ENCODE peak calls at places on chromosomes 4 and X, in ten cellular contexts. R, Q, T, X, Y, D, L, H, A and N are unnamed samples.

GRCh38 chr4:150814873-150815272 is 200.2 kb downstream of the LRBA start:
- DNase-seq in R (no peak), Q (no peak), T (no peak), X (no peak), Y (no peak), D (no peak), L (no peak), H (no peak), A (no peak), N (no peak)

GRCh38 chr4:184988611-184989010 is 29.7 kb upstream of the HELT start:
- DNase-seq in R (no peak), Q (peak; percentile 29), T (no peak), X (no peak), Y (no peak), D (no peak), L (no peak), H (no peak), A (peak; percentile 59), N (no peak)

GRCh38 chr4:151034829-151035228 is 19.7 kb upstream of the LRBA start:
- DNase-seq in R (no peak), Q (no peak), T (no peak), X (no peak), Y (no peak), D (no peak), L (no peak), H (no peak), A (no peak), N (no peak)

GRCh38 chrX:115393271-115393670 is 103.8 kb downstream of the LUZP4 start:
- DNase-seq in R (no peak), Q (no peak), T (no peak), X (no peak), Y (peak; percentile 60), D (no peak), L (peak; percentile 67), H (no peak), A (no peak), N (no peak)

GRCh38 chrX:6021316-6022091 is 207.2 kb downstream of the NLGN4X start:
- DNase-seq in R (no peak), Q (peak; percentile 49), T (no peak), X (no peak), Y (peak; percentile 25), D (peak; percentile 57), L (peak; percentile 0), H (peak; percentile 13), A (no peak), N (no peak)

GRCh38 chrX:53456254-53456653 is 22.1 kb upstream of the HSD17B10 start:
- DNase-seq in R (no peak), Q (no peak), T (no peak), X (no peak), Y (no peak), D (no peak), L (peak; percentile 76), H (no peak), A (no peak), N (no peak)

GRCh38 chrX:143634701-143635442 is 1.0 kb downstream of the SLITRK4 start:
- DNase-seq in R (no peak), Q (no peak), T (no peak), X (no peak), Y (no peak), D (peak; percentile 58), L (no peak), H (no peak), A (no peak), N (peak; percentile 11)

GRCh38 chr4:127370495-127371069 is 262.2 kb upstream of the INTU start:
- DNase-seq in R (peak; percentile 14), Q (peak; percentile 75), T (peak; percentile 14), X (no peak), Y (no peak), D (no peak), L (peak; percentile 1), H (no peak), A (peak; percentile 18), N (no peak)

GRCh38 chrX:50036481-50036880 is 114.1 kb downstream of the CLCN5 start:
- DNase-seq in R (no peak), Q (no peak), T (no peak), X (no peak), Y (no peak), D (no peak), L (no peak), H (no peak), A (no peak), N (no peak)

GRCh38 chrX:45322382-45322781 is 121.7 kb upstream of the DIPK2B start:
- DNase-seq in R (peak; percentile 23), Q (peak; percentile 44), T (no peak), X (no peak), Y (peak; percentile 61), D (peak; percentile 34), L (peak; percentile 83), H (peak; percentile 12), A (peak; percentile 27), N (no peak)

GRCh38 chr4:80335554-80336358 is at the start of gene CFAP299:
- DNase-seq in R (peak; percentile 70), Q (peak; percentile 71), T (peak; percentile 81), X (peak; percentile 35), Y (peak; percentile 93), D (peak; percentile 94), L (peak; percentile 90), H (peak; percentile 49), A (peak; percentile 55), N (peak; percentile 87)

GRCh38 chr4:11072999-11073398 is 355.7 kb downstream of the HS3ST1 start:
- DNase-seq in R (no peak), Q (no peak), T (no peak), X (no peak), Y (no peak), D (no peak), L (no peak), H (no peak), A (no peak), N (no peak)

GRCh38 chr4:133157460-133158160 is 8.5 kb downstream of the PCDH10 start:
- DNase-seq in R (no peak), Q (no peak), T (no peak), X (no peak), Y (no peak), D (no peak), L (no peak), H (no peak), A (no peak), N (no peak)

GRCh38 chr4:185469539-185470154 is 1.9 kb downstream of the CCDC110 start:
- DNase-seq in R (no peak), Q (no peak), T (no peak), X (no peak), Y (no peak), D (no peak), L (no peak), H (no peak), A (no peak), N (peak; percentile 19)

GRCh38 chrX:34877451-34877850 is 65.1 kb upstream of the FAM47B start:
- DNase-seq in R (no peak), Q (no peak), T (no peak), X (no peak), Y (peak; percentile 48), D (no peak), L (peak; percentile 59), H (no peak), A (no peak), N (no peak)

GRCh38 chr4:57068237-57068981 is 41.8 kb downstream of the IGFBP7 start:
- DNase-seq in R (no peak), Q (no peak), T (no peak), X (no peak), Y (no peak), D (no peak), L (no peak), H (no peak), A (no peak), N (no peak)
- H3K27ac ChIP-seq in R (peak overlapping the region; percentile 69), Q (peak overlapping the region; percentile 6), T (peak overlapping the region; percentile 42), X (peak overlapping the region; percentile 97), Y (peak overlapping the region; percentile 53), D (no peak overlapping the region), L (peak overlapping the region; percentile 9), H (peak overlapping the region; percentile 47), A (peak overlapping the region; percentile 48), N (no peak overlapping the region)

DNA sequence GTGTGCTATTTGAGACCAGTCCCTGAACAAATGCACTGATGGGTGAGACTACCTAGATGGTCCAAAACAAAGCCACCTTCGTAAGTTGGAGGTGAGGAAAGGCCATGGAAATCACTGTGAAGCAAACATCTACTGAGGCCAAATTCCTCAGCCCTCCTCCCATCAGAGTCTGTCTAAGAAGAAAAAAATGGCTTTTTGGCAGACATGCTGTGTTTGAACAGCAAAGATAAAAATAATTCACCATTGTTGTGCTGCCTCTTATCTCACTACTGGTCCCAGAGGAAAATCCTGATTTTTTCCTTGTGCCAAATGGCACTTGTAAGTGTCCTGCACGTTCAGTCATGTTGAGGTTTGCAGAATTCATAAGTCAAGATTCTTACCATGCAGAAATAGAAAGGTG is 7.9 kb downstream of the MAGEB18 start:
- DNase-seq in R (peak; percentile 3), Q (no peak), T (no peak), X (no peak), Y (no peak), D (no peak), L (no peak), H (no peak), A (no peak), N (no peak)
- H3K4me3 ChIP-seq in R (no peak overlapping the region), Q (no peak overlapping the region), T (no peak overlapping the region), X (no peak overlapping the region), Y (no peak overlapping the region), D (no peak overlapping the region), L (no peak overlapping the region), H (no peak overlapping the region), A (no peak overlapping the region), N (no peak overlapping the region)

GRCh38 chrX:68828740-68829593 is at the start of gene EFNB1:
- DNase-seq in R (peak; percentile 92), Q (peak; percentile 92), T (peak; percentile 91), X (peak; percentile 72), Y (peak; percentile 89), D (peak; percentile 96), L (peak; percentile 96), H (peak; percentile 86), A (peak; percentile 93), N (peak; percentile 90)
- H3K27me3 ChIP-seq in R (no peaks in the 10 kb centered on the region), Q (no peaks in the 10 kb centered on the region), T (no peaks in the 10 kb centered on the region), X (no peaks in the 10 kb centered on the region), Y (no peaks in the 10 kb centered on the region), D (peaks cover 38% of the 10 kb centered on the region), L (peaks cover 13% of the 10 kb centered on the region), H (peaks cover 11% of the 10 kb centered on the region), A (peaks cover 73% of the 10 kb centered on the region), N (no peaks in the 10 kb centered on the region)

GRCh38 chr4:167168611-167169010 is 65.7 kb downstream of the SPOCK3 start:
- DNase-seq in R (no peak), Q (no peak), T (no peak), X (no peak), Y (no peak), D (no peak), L (no peak), H (no peak), A (no peak), N (no peak)

GRCh38 chr4:167176723-167177367 is 57.4 kb downstream of the SPOCK3 start:
- DNase-seq in R (no peak), Q (no peak), T (no peak), X (no peak), Y (no peak), D (no peak), L (no peak), H (no peak), A (no peak), N (no peak)

GRCh38 chr4:167177925-167178324 is 56.4 kb downstream of the SPOCK3 start:
- DNase-seq in R (no peak), Q (no peak), T (no peak), X (no peak), Y (no peak), D (peak; percentile 3), L (no peak), H (no peak), A (no peak), N (no peak)

DNA sequence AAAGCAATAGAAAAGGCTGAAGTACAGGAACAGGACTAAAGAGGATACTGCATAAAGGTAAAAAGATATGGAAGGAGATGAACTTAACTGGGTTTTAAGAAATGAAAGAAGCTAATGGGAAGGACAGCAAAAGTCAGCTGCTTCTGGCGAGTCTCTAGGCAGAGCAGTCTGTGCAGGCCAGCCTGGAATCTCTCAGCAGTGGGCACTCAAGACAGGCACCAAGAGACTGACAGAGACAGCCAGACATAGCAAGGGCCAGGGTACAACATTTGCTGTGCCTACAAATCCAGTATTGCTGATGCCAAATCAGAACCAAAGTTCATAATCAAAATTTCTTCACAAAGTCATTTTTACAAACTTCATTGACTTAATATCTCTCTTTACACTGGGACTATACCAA is 62.4 kb downstream of the SPOCK3 start:
- DNase-seq in R (no peak), Q (no peak), T (no peak), X (no peak), Y (no peak), D (no peak), L (no peak), H (no peak), A (no peak), N (no peak)
- H3K27ac ChIP-seq in R (no peak overlapping the region), Q (no peak overlapping the region), T (no peak overlapping the region), X (no peak overlapping the region), Y (no peak overlapping the region), D (no peak overlapping the region), L (no peak overlapping the region), H (no peak overlapping the region), A (no peak overlapping the region), N (no peak overlapping the region)